ENCODE peak calls at places on chromosomes 2 and 18, in ten cellular contexts. One of them, this sample, is unnamed. For H3K36me3, the result is how much of the 10 kb centered on the place peaks cover.

GRCh38 chr2:171523969-171524401 is 1.7 kb downstream of the CYBRD1 start:
- DNase-seq in kidney: no peak
- DNase-seq in CD4-positive, CD25-positive, alpha-beta regulatory T cell: no peak
- DNase-seq in mucosa of descending colon: no peak
- DNase-seq in neuronal stem cell: no peak
- DNase-seq in aorta: no peak
- DNase-seq in cardiac muscle cell: peak
- DNase-seq in left ventricle myocardium inferior: no peak
- DNase-seq in colonic mucosa: no peak
- DNase-seq in neural progenitor cell: peak
- DNase-seq in this sample: no peak

GRCh38 chr2:33620-34019 is 12.7 kb downstream of the FAM110C start:
- DNase-seq in neural progenitor cell: no peak
- DNase-seq in colonic mucosa: peak
- DNase-seq in aorta: no peak
- DNase-seq in neuronal stem cell: no peak
- DNase-seq in mucosa of descending colon: no peak
- DNase-seq in left ventricle myocardium inferior: no peak
- DNase-seq in CD4-positive, CD25-positive, alpha-beta regulatory T cell: no peak
- DNase-seq in cardiac muscle cell: no peak
- DNase-seq in kidney: no peak
- DNase-seq in this sample: no peak

GRCh38 chr2:51918113-51918512 is 886.2 kb upstream of the NRXN1 start:
- DNase-seq in colonic mucosa: no peak
- DNase-seq in neuronal stem cell: no peak
- DNase-seq in mucosa of descending colon: no peak
- DNase-seq in cardiac muscle cell: no peak
- DNase-seq in neural progenitor cell: no peak
- DNase-seq in kidney: no peak
- DNase-seq in aorta: no peak
- DNase-seq in left ventricle myocardium inferior: no peak
- DNase-seq in CD4-positive, CD25-positive, alpha-beta regulatory T cell: no peak
- DNase-seq in this sample: no peak

GRCh38 chr2:156673271-156673615 is 237.1 kb downstream of the GPD2 start:
- DNase-seq in colonic mucosa: no peak
- DNase-seq in left ventricle myocardium inferior: no peak
- DNase-seq in neuronal stem cell: no peak
- DNase-seq in aorta: no peak
- DNase-seq in mucosa of descending colon: no peak
- DNase-seq in kidney: no peak
- DNase-seq in cardiac muscle cell: no peak
- DNase-seq in neural progenitor cell: no peak
- DNase-seq in CD4-positive, CD25-positive, alpha-beta regulatory T cell: no peak
- DNase-seq in this sample: peak

GRCh38 chr2:134372611-134373131 is 118.8 kb downstream of the MGAT5 start:
- DNase-seq in neural progenitor cell: no peak
- DNase-seq in kidney: no peak
- DNase-seq in CD4-positive, CD25-positive, alpha-beta regulatory T cell: no peak
- DNase-seq in aorta: peak
- DNase-seq in colonic mucosa: no peak
- DNase-seq in neuronal stem cell: no peak
- DNase-seq in left ventricle myocardium inferior: peak
- DNase-seq in mucosa of descending colon: no peak
- DNase-seq in cardiac muscle cell: no peak
- DNase-seq in this sample: peak

GRCh38 chr18:57544958-57545661 is 41.4 kb downstream of the FECH start:
- DNase-seq in kidney: no peak
- DNase-seq in cardiac muscle cell: no peak
- DNase-seq in mucosa of descending colon: no peak
- DNase-seq in left ventricle myocardium inferior: no peak
- DNase-seq in neuronal stem cell: no peak
- DNase-seq in aorta: no peak
- DNase-seq in neural progenitor cell: no peak
- DNase-seq in CD4-positive, CD25-positive, alpha-beta regulatory T cell: no peak
- DNase-seq in colonic mucosa: no peak
- DNase-seq in this sample: no peak

GRCh38 chr2:66437601-66438497 is 2.9 kb downstream of the MEIS1 start:
- DNase-seq in left ventricle myocardium inferior: peak
- DNase-seq in colonic mucosa: no peak
- DNase-seq in neural progenitor cell: peak
- DNase-seq in cardiac muscle cell: peak
- DNase-seq in CD4-positive, CD25-positive, alpha-beta regulatory T cell: no peak
- DNase-seq in aorta: no peak
- DNase-seq in kidney: no peak
- DNase-seq in neuronal stem cell: no peak
- DNase-seq in mucosa of descending colon: no peak
- DNase-seq in this sample: peak

GRCh38 chr2:24818721-24819167 is 25.5 kb downstream of the CENPO start:
- DNase-seq in CD4-positive, CD25-positive, alpha-beta regulatory T cell: no peak
- DNase-seq in left ventricle myocardium inferior: no peak
- DNase-seq in cardiac muscle cell: no peak
- DNase-seq in colonic mucosa: peak
- DNase-seq in mucosa of descending colon: peak
- DNase-seq in aorta: peak
- DNase-seq in neural progenitor cell: no peak
- DNase-seq in neuronal stem cell: no peak
- DNase-seq in kidney: peak
- DNase-seq in this sample: no peak

GRCh38 chr2:204108301-204108700 is 171.7 kb downstream of the ICOS start:
- DNase-seq in neuronal stem cell: peak
- DNase-seq in kidney: no peak
- DNase-seq in CD4-positive, CD25-positive, alpha-beta regulatory T cell: peak
- DNase-seq in left ventricle myocardium inferior: no peak
- DNase-seq in mucosa of descending colon: no peak
- DNase-seq in cardiac muscle cell: peak
- DNase-seq in colonic mucosa: no peak
- DNase-seq in neural progenitor cell: peak
- DNase-seq in aorta: no peak
- DNase-seq in this sample: peak

GRCh38 chr2:101643004-101643524 is 54.4 kb upstream of the MAP4K4 start:
- DNase-seq in colonic mucosa: no peak
- DNase-seq in neuronal stem cell: no peak
- DNase-seq in aorta: no peak
- DNase-seq in neural progenitor cell: no peak
- DNase-seq in kidney: no peak
- DNase-seq in cardiac muscle cell: no peak
- DNase-seq in mucosa of descending colon: no peak
- DNase-seq in left ventricle myocardium inferior: no peak
- DNase-seq in CD4-positive, CD25-positive, alpha-beta regulatory T cell: no peak
- DNase-seq in this sample: no peak

GRCh38 chr2:148900350-148900749 is 25.3 kb downstream of the KIF5C start:
- DNase-seq in cardiac muscle cell: no peak
- DNase-seq in colonic mucosa: no peak
- DNase-seq in neural progenitor cell: no peak
- DNase-seq in mucosa of descending colon: no peak
- DNase-seq in kidney: no peak
- DNase-seq in CD4-positive, CD25-positive, alpha-beta regulatory T cell: no peak
- DNase-seq in neuronal stem cell: no peak
- DNase-seq in aorta: no peak
- DNase-seq in left ventricle myocardium inferior: no peak
- DNase-seq in this sample: no peak

GRCh38 chr2:217127744-217128143 is 267.9 kb upstream of the TNP1 start:
- DNase-seq in left ventricle myocardium inferior: no peak
- DNase-seq in colonic mucosa: no peak
- DNase-seq in kidney: no peak
- DNase-seq in CD4-positive, CD25-positive, alpha-beta regulatory T cell: no peak
- DNase-seq in aorta: no peak
- DNase-seq in mucosa of descending colon: no peak
- DNase-seq in neural progenitor cell: no peak
- DNase-seq in cardiac muscle cell: no peak
- DNase-seq in neuronal stem cell: no peak
- DNase-seq in this sample: no peak

GRCh38 chr2:96556441-96557330 is 20.1 kb downstream of the ARID5A start:
- DNase-seq in colonic mucosa: peak
- DNase-seq in aorta: peak
- DNase-seq in cardiac muscle cell: no peak
- DNase-seq in CD4-positive, CD25-positive, alpha-beta regulatory T cell: no peak
- DNase-seq in left ventricle myocardium inferior: no peak
- DNase-seq in neuronal stem cell: no peak
- DNase-seq in neural progenitor cell: no peak
- DNase-seq in kidney: no peak
- DNase-seq in mucosa of descending colon: peak
- DNase-seq in this sample: no peak

GRCh38 chr2:200476836-200477235 is 33.0 kb downstream of the KCTD18 start:
- DNase-seq in mucosa of descending colon: no peak
- DNase-seq in aorta: no peak
- DNase-seq in CD4-positive, CD25-positive, alpha-beta regulatory T cell: no peak
- DNase-seq in colonic mucosa: no peak
- DNase-seq in neural progenitor cell: no peak
- DNase-seq in left ventricle myocardium inferior: no peak
- DNase-seq in cardiac muscle cell: no peak
- DNase-seq in kidney: no peak
- DNase-seq in neuronal stem cell: no peak
- DNase-seq in this sample: no peak

GRCh38 chr2:201952212-201952611 is 81.4 kb upstream of the FZD7 start:
- DNase-seq in kidney: no peak
- DNase-seq in cardiac muscle cell: no peak
- DNase-seq in left ventricle myocardium inferior: no peak
- DNase-seq in mucosa of descending colon: no peak
- DNase-seq in colonic mucosa: no peak
- DNase-seq in neuronal stem cell: no peak
- DNase-seq in neural progenitor cell: no peak
- DNase-seq in aorta: no peak
- DNase-seq in CD4-positive, CD25-positive, alpha-beta regulatory T cell: no peak
- DNase-seq in this sample: no peak

GRCh38 chr2:144357623-144358400 is 162.1 kb downstream of the ZEB2 start:
- DNase-seq in neuronal stem cell: no peak
- DNase-seq in mucosa of descending colon: no peak
- DNase-seq in left ventricle myocardium inferior: no peak
- DNase-seq in CD4-positive, CD25-positive, alpha-beta regulatory T cell: no peak
- DNase-seq in neural progenitor cell: no peak
- DNase-seq in colonic mucosa: no peak
- DNase-seq in cardiac muscle cell: no peak
- DNase-seq in aorta: no peak
- DNase-seq in kidney: no peak
- DNase-seq in this sample: no peak

GRCh38 chr2:43212931-43213330 is 13.5 kb downstream of the ZFP36L2 start:
- DNase-seq in colonic mucosa: peak
- DNase-seq in CD4-positive, CD25-positive, alpha-beta regulatory T cell: no peak
- DNase-seq in left ventricle myocardium inferior: peak
- DNase-seq in cardiac muscle cell: no peak
- DNase-seq in mucosa of descending colon: peak
- DNase-seq in neural progenitor cell: no peak
- DNase-seq in kidney: no peak
- DNase-seq in aorta: no peak
- DNase-seq in neuronal stem cell: no peak
- DNase-seq in this sample: no peak

DNA sequence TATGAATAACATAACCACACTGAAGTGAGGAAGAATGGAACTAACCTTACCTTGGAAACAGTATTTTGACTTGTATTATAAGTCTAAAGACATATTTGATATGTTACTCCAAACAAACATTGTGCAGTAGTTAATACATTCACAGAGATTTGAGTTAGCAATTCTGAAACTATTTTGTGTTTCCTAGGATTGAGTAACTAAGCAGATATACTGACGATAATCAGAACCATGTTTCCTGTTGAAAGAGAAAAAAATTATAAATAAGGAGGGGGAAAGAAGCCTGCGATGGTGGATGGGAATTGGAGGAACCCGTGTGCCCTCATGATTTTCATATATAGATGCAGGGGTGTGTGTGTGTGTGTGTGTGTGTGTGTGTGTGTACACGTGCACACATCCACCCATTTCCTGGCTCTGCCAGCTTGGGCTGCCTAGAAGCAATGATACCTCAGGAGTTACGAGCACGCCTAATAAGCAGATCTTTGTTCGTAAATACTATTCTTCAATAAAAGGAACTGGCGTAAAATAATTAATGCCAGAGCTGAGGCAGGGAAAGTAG is 56.9 kb downstream of the LPIN2 start:
- DNase-seq in colonic mucosa: no peak
- DNase-seq in neuronal stem cell: no peak
- DNase-seq in aorta: no peak
- DNase-seq in mucosa of descending colon: no peak
- DNase-seq in neural progenitor cell: no peak
- DNase-seq in cardiac muscle cell: no peak
- DNase-seq in kidney: no peak
- DNase-seq in CD4-positive, CD25-positive, alpha-beta regulatory T cell: no peak
- DNase-seq in left ventricle myocardium inferior: no peak
- DNase-seq in this sample: no peak
- H3K36me3 ChIP-seq in colonic mucosa: under half
- H3K36me3 ChIP-seq in neuronal stem cell: half or more
- H3K36me3 ChIP-seq in aorta: under half
- H3K36me3 ChIP-seq in mucosa of descending colon: under half
- H3K36me3 ChIP-seq in neural progenitor cell: under half
- H3K36me3 ChIP-seq in cardiac muscle cell: under half
- H3K36me3 ChIP-seq in kidney: under half
- H3K36me3 ChIP-seq in CD4-positive, CD25-positive, alpha-beta regulatory T cell: under half
- H3K36me3 ChIP-seq in left ventricle myocardium inferior: under half
- H3K36me3 ChIP-seq in this sample: under half

GRCh38 chr2:10781746-10782145 is 30.8 kb downstream of the PDIA6 start:
- DNase-seq in cardiac muscle cell: no peak
- DNase-seq in neural progenitor cell: no peak
- DNase-seq in colonic mucosa: no peak
- DNase-seq in kidney: no peak
- DNase-seq in neuronal stem cell: no peak
- DNase-seq in mucosa of descending colon: no peak
- DNase-seq in left ventricle myocardium inferior: no peak
- DNase-seq in aorta: no peak
- DNase-seq in CD4-positive, CD25-positive, alpha-beta regulatory T cell: no peak
- DNase-seq in this sample: no peak
- H3K36me3 ChIP-seq in cardiac muscle cell: under half
- H3K36me3 ChIP-seq in neural progenitor cell: under half
- H3K36me3 ChIP-seq in colonic mucosa: under half
- H3K36me3 ChIP-seq in kidney: under half
- H3K36me3 ChIP-seq in neuronal stem cell: half or more
- H3K36me3 ChIP-seq in mucosa of descending colon: under half
- H3K36me3 ChIP-seq in left ventricle myocardium inferior: half or more
- H3K36me3 ChIP-seq in aorta: under half
- H3K36me3 ChIP-seq in CD4-positive, CD25-positive, alpha-beta regulatory T cell: half or more
- H3K36me3 ChIP-seq in this sample: half or more

GRCh38 chr2:195471163-195471562 is 185.9 kb upstream of the SLC39A10 start:
- DNase-seq in CD4-positive, CD25-positive, alpha-beta regulatory T cell: no peak
- DNase-seq in kidney: no peak
- DNase-seq in mucosa of descending colon: no peak
- DNase-seq in neuronal stem cell: no peak
- DNase-seq in left ventricle myocardium inferior: no peak
- DNase-seq in aorta: no peak
- DNase-seq in colonic mucosa: no peak
- DNase-seq in neural progenitor cell: no peak
- DNase-seq in cardiac muscle cell: no peak
- DNase-seq in this sample: no peak
- H3K36me3 ChIP-seq in CD4-positive, CD25-positive, alpha-beta regulatory T cell: under half
- H3K36me3 ChIP-seq in kidney: under half
- H3K36me3 ChIP-seq in mucosa of descending colon: under half
- H3K36me3 ChIP-seq in neuronal stem cell: under half
- H3K36me3 ChIP-seq in left ventricle myocardium inferior: under half
- H3K36me3 ChIP-seq in aorta: under half
- H3K36me3 ChIP-seq in colonic mucosa: under half
- H3K36me3 ChIP-seq in neural progenitor cell: under half
- H3K36me3 ChIP-seq in cardiac muscle cell: under half
- H3K36me3 ChIP-seq in this sample: under half

DNA sequence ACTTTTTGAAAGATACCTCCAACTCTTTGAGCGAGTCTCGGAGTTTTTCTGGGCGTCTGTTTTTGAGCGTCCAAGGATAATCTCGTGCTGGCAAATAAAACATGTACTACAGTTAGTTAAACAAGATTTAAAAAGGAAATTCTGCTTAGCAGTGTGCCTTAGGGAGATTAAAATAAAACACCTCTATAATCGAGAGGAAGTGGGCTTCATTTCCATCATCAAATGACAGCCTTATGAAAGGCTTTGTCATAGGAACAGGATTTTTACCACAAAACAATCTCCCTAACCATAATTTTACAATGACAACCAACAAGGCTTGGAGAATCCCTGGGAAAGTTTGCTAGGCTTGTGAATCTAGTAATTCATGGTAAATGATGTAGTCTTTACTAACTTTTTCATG is 103.4 kb downstream of the WDPCP start:
- DNase-seq in colonic mucosa: no peak
- DNase-seq in neural progenitor cell: no peak
- DNase-seq in left ventricle myocardium inferior: no peak
- DNase-seq in neuronal stem cell: no peak
- DNase-seq in CD4-positive, CD25-positive, alpha-beta regulatory T cell: no peak
- DNase-seq in aorta: no peak
- DNase-seq in mucosa of descending colon: no peak
- DNase-seq in kidney: no peak
- DNase-seq in cardiac muscle cell: no peak
- DNase-seq in this sample: no peak
- H3K36me3 ChIP-seq in colonic mucosa: under half
- H3K36me3 ChIP-seq in neural progenitor cell: under half
- H3K36me3 ChIP-seq in left ventricle myocardium inferior: under half
- H3K36me3 ChIP-seq in neuronal stem cell: under half
- H3K36me3 ChIP-seq in CD4-positive, CD25-positive, alpha-beta regulatory T cell: under half
- H3K36me3 ChIP-seq in aorta: under half
- H3K36me3 ChIP-seq in mucosa of descending colon: under half
- H3K36me3 ChIP-seq in kidney: under half
- H3K36me3 ChIP-seq in cardiac muscle cell: under half
- H3K36me3 ChIP-seq in this sample: under half